ENCODE peak calls at places on chromosomes 6 and 20, in four cellular contexts. One of them, this sample, is unnamed.

GRCh38 chr20:50251383-50251748 is 60.7 kb downstream of the CEBPB start:
- DNase-seq in uterus: no peak
- DNase-seq in ovary: no peak
- DNase-seq in stomach: no peak
- DNase-seq in this sample: no peak

GRCh38 chr20:33915726-33916331 is 77.9 kb upstream of the RALY start:
- DNase-seq in ovary: peak; percentile 58
- DNase-seq in stomach: peak; percentile 52
- DNase-seq in uterus: no peak
- DNase-seq in this sample: peak; percentile 64

GRCh38 chr6:52610745-52611355 is 34.0 kb upstream of the TRAM2 start:
- DNase-seq in stomach: no peak
- DNase-seq in uterus: no peak
- DNase-seq in ovary: no peak
- DNase-seq in this sample: no peak

GRCh38 chr6:56311086-56311485 is 63.7 kb upstream of the COL21A1 start:
- DNase-seq in uterus: no peak
- DNase-seq in stomach: no peak
- DNase-seq in ovary: no peak
- DNase-seq in this sample: no peak

GRCh38 chr20:35618372-35619131 is 2.9 kb downstream of the SPAG4 start:
- DNase-seq in ovary: peak; percentile 61
- DNase-seq in stomach: no peak
- DNase-seq in uterus: no peak
- DNase-seq in this sample: peak; percentile 51

GRCh38 chr6:100456178-100456880 is 8.4 kb downstream of the SIM1 start:
- DNase-seq in uterus: no peak
- DNase-seq in stomach: no peak
- DNase-seq in ovary: no peak
- DNase-seq in this sample: no peak

GRCh38 chr20:19897891-19898290 is 119.3 kb upstream of the NAA20 start:
- DNase-seq in stomach: no peak
- DNase-seq in ovary: no peak
- DNase-seq in uterus: no peak
- DNase-seq in this sample: no peak

GRCh38 chr6:7446056-7446455 is 56.4 kb downstream of the RIOK1 start:
- DNase-seq in stomach: no peak
- DNase-seq in ovary: no peak
- DNase-seq in uterus: no peak
- DNase-seq in this sample: no peak

GRCh38 chr20:51042064-51042463 is 19.2 kb upstream of the KCNG1 start:
- DNase-seq in uterus: no peak
- DNase-seq in ovary: no peak
- DNase-seq in stomach: no peak
- DNase-seq in this sample: no peak

GRCh38 chr20:47357296-47358051 is 975 bp upstream of the ZMYND8 start:
- DNase-seq in ovary: peak; percentile 78
- DNase-seq in uterus: peak; percentile 90
- DNase-seq in stomach: peak; percentile 96
- DNase-seq in this sample: peak; percentile 90

GRCh38 chr6:111210074-111210729 is 122.9 kb downstream of the SLC16A10 start:
- DNase-seq in uterus: no peak
- DNase-seq in stomach: no peak
- DNase-seq in ovary: no peak
- DNase-seq in this sample: no peak

GRCh38 chr6:52663120-52663934 is 7.6 kb upstream of the TMEM14A start:
- DNase-seq in stomach: peak; percentile 44
- DNase-seq in uterus: peak; percentile 56
- DNase-seq in ovary: peak; percentile 47
- DNase-seq in this sample: no peak

GRCh38 chr20:13638162-13638495 is 603 bp downstream of the TASP1 start:
- DNase-seq in ovary: no peak
- DNase-seq in stomach: no peak
- DNase-seq in uterus: no peak
- DNase-seq in this sample: no peak

GRCh38 chr20:44497761-44498160 is 22.1 kb downstream of the TTPAL start:
- DNase-seq in ovary: no peak
- DNase-seq in stomach: no peak
- DNase-seq in uterus: no peak
- DNase-seq in this sample: no peak

GRCh38 chr20:61531553-61532345 is 279.7 kb downstream of the CDH4 start:
- DNase-seq in uterus: no peak
- DNase-seq in ovary: no peak
- DNase-seq in stomach: no peak
- DNase-seq in this sample: no peak

GRCh38 chr6:34926655-34927054 is 37.6 kb downstream of the ANKS1A start:
- DNase-seq in ovary: no peak
- DNase-seq in uterus: no peak
- DNase-seq in stomach: no peak
- DNase-seq in this sample: no peak

GRCh38 chr20:46767127-46767761 is 57.8 kb downstream of the SLC2A10 start:
- DNase-seq in ovary: no peak
- DNase-seq in uterus: no peak
- DNase-seq in stomach: peak; percentile 50
- DNase-seq in this sample: peak; percentile 67

GRCh38 chr20:3887870-3888614 is 1.1 kb upstream of the PANK2 start:
- DNase-seq in uterus: peak; percentile 47
- DNase-seq in ovary: peak; percentile 39
- DNase-seq in stomach: no peak
- DNase-seq in this sample: peak; percentile 36

GRCh38 chr20:11496382-11496781 is 421.3 kb upstream of the BTBD3 start:
- DNase-seq in stomach: no peak
- DNase-seq in uterus: no peak
- DNase-seq in ovary: no peak
- DNase-seq in this sample: no peak

GRCh38 chr6:11172501-11173337 is 59.7 kb downstream of the NEDD9 start:
- DNase-seq in uterus: peak; percentile 66
- DNase-seq in ovary: peak; percentile 61
- DNase-seq in stomach: peak; percentile 74
- DNase-seq in this sample: peak; percentile 68

GRCh38 chr6:169791721-169792131 is 40.3 kb downstream of the ERMARD start:
- DNase-seq in stomach: no peak
- DNase-seq in uterus: no peak
- DNase-seq in ovary: no peak
- DNase-seq in this sample: no peak

GRCh38 chr20:61387204-61387958 is 135.3 kb downstream of the CDH4 start:
- DNase-seq in ovary: no peak
- DNase-seq in stomach: no peak
- DNase-seq in uterus: no peak
- DNase-seq in this sample: no peak

GRCh38 chr6:81145506-81145905 is 607.0 kb downstream of the TENT5A start:
- DNase-seq in ovary: no peak
- DNase-seq in stomach: no peak
- DNase-seq in uterus: no peak
- DNase-seq in this sample: no peak

GRCh38 chr6:118980063-118980462 is 45.1 kb upstream of the MCM9 start:
- DNase-seq in ovary: no peak
- DNase-seq in stomach: peak; percentile 30
- DNase-seq in uterus: no peak
- DNase-seq in this sample: peak; percentile 64

GRCh38 chr20:43949741-43950618 is 35.3 kb downstream of the TOX2 start:
- DNase-seq in stomach: peak; percentile 52
- DNase-seq in uterus: no peak
- DNase-seq in ovary: no peak
- DNase-seq in this sample: no peak

GRCh38 chr6:166498661-166499349 is 87.7 kb downstream of the RAMACL start:
- DNase-seq in stomach: no peak
- DNase-seq in uterus: no peak
- DNase-seq in ovary: no peak
- DNase-seq in this sample: no peak

GRCh38 chr6:44047801-44048200 is 79.5 kb downstream of the MRPL14 start:
- DNase-seq in ovary: no peak
- DNase-seq in uterus: no peak
- DNase-seq in stomach: no peak
- DNase-seq in this sample: peak; percentile 7

DNA sequence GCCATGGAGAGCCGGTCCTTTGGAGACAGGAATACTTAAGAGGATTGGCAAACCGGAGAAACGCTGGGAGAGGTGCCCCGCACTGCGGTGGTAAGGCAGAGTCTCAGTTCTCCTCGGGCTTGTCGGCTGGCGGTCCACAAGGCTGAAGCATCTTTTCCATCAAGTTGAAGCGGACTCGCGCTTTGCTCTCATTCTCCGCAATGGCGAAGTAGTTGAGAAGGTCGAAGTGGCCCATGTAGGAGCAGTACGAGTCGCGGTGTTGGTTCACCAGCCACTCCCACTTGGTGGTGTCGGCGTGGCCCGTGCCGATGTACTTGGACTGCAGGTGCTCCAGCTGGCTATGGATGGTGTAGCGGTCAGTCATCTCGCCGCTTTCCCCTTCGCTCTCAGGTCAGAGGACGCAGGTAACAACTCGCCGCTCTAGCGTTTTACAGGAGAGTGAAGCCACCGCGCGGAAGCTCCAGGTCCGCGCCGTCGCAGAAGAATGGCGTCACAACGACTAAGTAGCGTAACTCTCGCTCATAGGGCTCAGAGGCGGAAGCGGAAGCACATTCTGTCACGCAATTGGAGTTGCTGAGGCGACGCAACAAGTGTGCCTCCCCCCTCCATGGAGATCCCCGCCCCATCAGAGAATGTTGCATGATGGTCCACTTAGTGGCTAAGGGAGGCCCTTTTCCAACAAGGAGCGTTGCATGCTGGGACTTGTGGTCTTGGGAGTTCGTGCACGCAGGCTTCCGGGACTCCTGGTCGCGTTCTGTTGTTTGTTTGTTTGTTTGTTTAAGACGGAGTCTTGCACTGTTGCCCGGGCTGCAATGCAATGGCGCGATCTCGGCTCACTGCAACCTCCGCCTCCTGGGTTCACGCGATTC is at the start of gene SF3B5:
- DNase-seq in stomach: peak; percentile 99
- DNase-seq in ovary: peak; percentile 97
- DNase-seq in uterus: peak; percentile 99
- DNase-seq in this sample: peak; percentile 99
- TF ChIP-seq POLR2A in stomach: no peak
- TF ChIP-seq POLR2A in ovary: peak; percentile 70
- TF ChIP-seq POLR2A in uterus: peak; percentile 25
- TF ChIP-seq POLR2A in this sample: peak; percentile 75

GRCh38 chr20:577167-577791 is 32.8 kb downstream of the TCF15 start:
- DNase-seq in uterus: no peak
- DNase-seq in ovary: no peak
- DNase-seq in stomach: no peak
- DNase-seq in this sample: no peak
- TF ChIP-seq POLR2A in uterus: no peak
- TF ChIP-seq POLR2A in ovary: no peak
- TF ChIP-seq POLR2A in stomach: no peak
- TF ChIP-seq POLR2A in this sample: no peak

GRCh38 chr6:125273965-125274364 is 27.8 kb downstream of the HDDC2 start:
- DNase-seq in stomach: peak; percentile 40
- DNase-seq in ovary: no peak
- DNase-seq in uterus: no peak
- DNase-seq in this sample: no peak
- TF ChIP-seq POLR2A in stomach: no peak
- TF ChIP-seq POLR2A in ovary: no peak
- TF ChIP-seq POLR2A in uterus: no peak
- TF ChIP-seq POLR2A in this sample: no peak

DNA sequence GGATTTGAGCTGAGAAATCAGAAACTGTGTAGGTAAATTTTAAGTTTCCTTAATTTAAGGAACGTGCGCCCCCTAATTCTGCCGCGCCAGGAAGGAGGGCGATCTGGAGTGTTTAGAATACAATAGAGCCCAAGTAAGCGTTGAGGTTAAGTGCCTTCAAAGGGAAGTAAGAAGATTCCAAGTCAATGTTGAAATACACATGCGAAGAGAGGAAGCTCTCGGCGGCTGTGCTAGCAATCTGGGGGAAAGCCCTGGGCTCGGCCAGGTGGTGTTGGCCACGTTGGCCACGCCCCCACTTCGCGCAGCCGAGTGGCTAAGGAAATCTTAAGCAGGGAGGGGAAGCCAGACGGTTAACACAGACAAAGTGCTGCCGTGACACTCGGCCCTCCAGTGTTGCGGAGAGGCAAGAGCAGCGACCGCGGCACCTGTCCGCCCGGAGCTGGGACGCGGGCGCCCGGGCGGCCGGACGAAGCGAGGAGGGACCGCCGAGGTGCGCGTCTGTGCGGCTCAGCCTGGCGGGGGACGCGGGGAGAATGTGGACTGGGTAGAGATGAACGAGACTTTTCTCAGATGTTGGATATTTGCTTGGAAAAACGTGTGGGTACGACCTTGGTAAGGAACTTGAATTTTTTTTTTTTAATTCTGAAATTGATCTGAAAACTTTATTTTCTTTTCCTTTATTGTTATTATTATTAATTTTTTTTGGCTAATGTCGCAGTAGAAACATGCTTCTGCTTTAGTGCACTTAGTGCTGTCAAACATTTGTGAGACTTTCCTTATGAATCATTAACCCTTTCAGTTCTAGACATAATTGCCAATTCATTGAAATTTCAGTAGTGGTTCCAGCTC is at the start of gene PRDM1:
- DNase-seq in uterus: peak; percentile 82
- DNase-seq in ovary: peak; percentile 66
- DNase-seq in stomach: peak; percentile 92
- DNase-seq in this sample: peak; percentile 84
- TF ChIP-seq POLR2A in uterus: peak; percentile 55
- TF ChIP-seq POLR2A in ovary: peak; percentile 20
- TF ChIP-seq POLR2A in stomach: no peak
- TF ChIP-seq POLR2A in this sample: peak; percentile 61

GRCh38 chr6:26520088-26520839 is 17.9 kb upstream of the HMGN4 start:
- DNase-seq in stomach: no peak
- DNase-seq in ovary: no peak
- DNase-seq in uterus: peak; percentile 72
- DNase-seq in this sample: no peak
- TF ChIP-seq POLR2A in stomach: no peak
- TF ChIP-seq POLR2A in ovary: no peak
- TF ChIP-seq POLR2A in uterus: peak; percentile 31
- TF ChIP-seq POLR2A in this sample: no peak

DNA sequence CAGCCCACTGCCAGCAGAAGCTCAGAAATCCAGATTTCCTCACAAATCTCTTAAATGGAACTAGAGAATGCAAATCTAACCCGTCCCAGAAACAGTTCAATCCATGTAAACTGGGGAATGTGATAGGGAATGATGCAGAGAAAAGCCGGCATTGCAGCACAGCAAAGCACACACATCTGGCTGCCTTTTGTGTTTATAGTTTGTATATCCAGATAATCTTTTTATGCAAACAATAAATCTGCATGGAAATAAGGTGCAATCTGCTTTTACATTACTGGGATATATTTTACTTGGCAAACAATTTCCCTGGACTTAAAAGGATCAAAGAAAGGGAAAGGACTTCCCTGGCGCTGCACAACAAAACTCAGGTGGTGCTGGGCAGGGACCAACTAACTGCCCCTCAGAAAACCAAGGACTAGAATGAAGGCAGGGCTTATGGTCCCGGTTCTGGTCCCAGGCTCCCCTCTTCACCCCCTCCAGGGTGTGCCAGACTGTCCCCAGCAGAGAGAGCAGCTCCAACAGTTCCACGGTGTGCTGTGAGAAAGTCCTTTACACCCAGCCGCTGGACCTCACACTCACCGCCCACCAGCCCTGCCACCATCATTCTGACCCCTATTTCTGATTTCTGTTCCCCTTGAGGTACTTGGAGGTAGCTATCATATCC is 2.7 kb downstream of the PXDC1 start:
- DNase-seq in uterus: no peak
- DNase-seq in ovary: no peak
- DNase-seq in stomach: no peak
- DNase-seq in this sample: no peak
- TF ChIP-seq POLR2A in uterus: no peak
- TF ChIP-seq POLR2A in ovary: no peak
- TF ChIP-seq POLR2A in stomach: no peak
- TF ChIP-seq POLR2A in this sample: no peak